ENCODE peak calls at places on chromosomes 2 and 18, in four cellular contexts. F is foreskin fibroblast, X is fibroblast of lung, W is RPMI8226. N is an unnamed sample.

GRCh38 chr2:113224647-113225046 is 50.9 kb downstream of the PSD4 start:
- DNase-seq in X (no peak), F (no peak), W (no peak), N (no peak)

GRCh38 chr2:198863655-198864054 is 594.1 kb downstream of the SATB2 start:
- DNase-seq in W (no peak), F (peak; percentile 2), X (peak; percentile 61), N (no peak)

GRCh38 chr2:29254-29653 is 17.1 kb downstream of the FAM110C start:
- DNase-seq in W (no peak), F (no peak), X (no peak), N (no peak)

GRCh38 chr2:214810670-214811069 is 1.2 kb upstream of the BARD1 start:
- DNase-seq in X (peak; percentile 5), F (peak; percentile 23), W (no peak), N (no peak)

GRCh38 chr18:69216390-69216789 is 184.3 kb upstream of the DOK6 start:
- DNase-seq in X (no peak), W (peak; percentile 75), F (no peak), N (no peak)

GRCh38 chr2:220276736-220277444 is 649.5 kb downstream of the SLC4A3 start:
- DNase-seq in W (no peak), X (peak; percentile 50), F (peak; percentile 51), N (no peak)

GRCh38 chr2:55856936-55857335 is 66.6 kb downstream of the EFEMP1 start:
- DNase-seq in W (no peak), F (no peak), X (no peak), N (no peak)

GRCh38 chr2:201120500-201120899 is 4.5 kb downstream of the CFLAR start:
- DNase-seq in F (no peak), X (no peak), W (no peak), N (no peak)

GRCh38 chr2:100802076-100802475 is 17.9 kb upstream of the NPAS2 start:
- DNase-seq in X (no peak), W (no peak), F (no peak), N (no peak)

GRCh38 chr2:217887841-217888665 is 114.7 kb downstream of the TNS1 start:
- DNase-seq in W (no peak), X (peak; percentile 34), F (no peak), N (no peak)

GRCh38 chr2:3913252-3913651 is 209.9 kb downstream of the DCDC2C start:
- DNase-seq in F (no peak), W (no peak), X (no peak), N (no peak)

GRCh38 chr2:12300019-12300602 is 416.6 kb upstream of the TRIB2 start:
- DNase-seq in W (no peak), F (peak; percentile 49), X (no peak), N (no peak)

GRCh38 chr2:44170337-44170736 is 1.7 kb downstream of the PPM1B start:
- DNase-seq in F (peak; percentile 47), X (peak; percentile 62), W (no peak), N (no peak)

GRCh38 chr2:44651974-44652373 is 289.5 kb upstream of the SIX3 start:
- DNase-seq in W (no peak), X (no peak), F (no peak), N (no peak)

GRCh38 chr2:157845081-157845480 is 31.0 kb downstream of the ACVR1 start:
- DNase-seq in F (no peak), W (no peak), X (no peak), N (no peak)

GRCh38 chr2:25312958-25313710 is 28.6 kb downstream of the DNMT3A start:
- DNase-seq in W (no peak), F (no peak), X (no peak), N (no peak)

GRCh38 chr18:72652990-72653593 is 109.0 kb upstream of the CBLN2 start:
- DNase-seq in F (no peak), X (no peak), W (peak; percentile 66), N (peak; percentile 54)

N was measured in activated naive CD4-positive, alpha-beta T cell treated with anti-CD3 and anti-CD28 coated beads, Interleukin-2, amount 50 U/mL, for 72 hours.